ENCODE peak calls at places on chromosomes 7 and 10, in six cellular contexts. J is IMR-90, Q is neuronal stem cell, O is H1, G is mesendoderm, Y is mesenchymal stem cell. N is an unnamed sample.

GRCh38 chr10:113914936-113915335 is 60.5 kb downstream of the NHLRC2 start:
- DNase-seq in J (no peak), Q (no peak), O (no peak), G (no peak), Y (no peak), N (no peak)

GRCh38 chr7:76372984-76373833 is 14.4 kb upstream of the YWHAG start:
- DNase-seq in J (peak; percentile 83), Q (no peak), O (no peak), G (peak; percentile 81), Y (peak; percentile 94), N (no peak)

GRCh38 chr10:132961-133898 is 2.0 kb upstream of the ZMYND11 start:
- DNase-seq in J (peak; percentile 74), Q (no peak), O (no peak), G (peak; percentile 79), Y (peak; percentile 59), N (no peak)

GRCh38 chr7:155800301-155800700 is 12.0 kb downstream of the SHH start:
- DNase-seq in J (no peak), Q (no peak), O (no peak), G (no peak), Y (no peak), N (no peak)

GRCh38 chr7:105367458-105367857 is 21.3 kb downstream of the SRPK2 start:
- DNase-seq in J (no peak), Q (no peak), O (no peak), G (no peak), Y (no peak), N (no peak)

GRCh38 chr7:3558410-3558809 is 257.4 kb downstream of the SDK1 start:
- DNase-seq in J (no peak), Q (no peak), O (no peak), G (no peak), Y (peak; percentile 47), N (no peak)

GRCh38 chr10:70518695-70519094 is 40.1 kb downstream of the PALD1 start:
- DNase-seq in J (peak; percentile 70), Q (no peak), O (no peak), G (no peak), Y (peak; percentile 43), N (no peak)

GRCh38 chr7:116592445-116592844 is 67.6 kb downstream of the CAV1 start:
- DNase-seq in J (no peak), Q (no peak), O (no peak), G (peak; percentile 29), Y (no peak), N (no peak)

GRCh38 chr10:77889277-77889903 is 37.2 kb downstream of the DLG5 start:
- DNase-seq in J (no peak), Q (peak; percentile 59), O (no peak), G (peak; percentile 95), Y (peak; percentile 33), N (peak; percentile 92)

GRCh38 chr7:11726251-11727155 is 105.5 kb downstream of the THSD7A start:
- DNase-seq in J (peak; percentile 9), Q (no peak), O (no peak), G (no peak), Y (no peak), N (no peak)

GRCh38 chr10:84188815-84189214 is 5.5 kb upstream of the CDHR1 start:
- DNase-seq in J (no peak), Q (no peak), O (no peak), G (no peak), Y (no peak), N (no peak)

DNA sequence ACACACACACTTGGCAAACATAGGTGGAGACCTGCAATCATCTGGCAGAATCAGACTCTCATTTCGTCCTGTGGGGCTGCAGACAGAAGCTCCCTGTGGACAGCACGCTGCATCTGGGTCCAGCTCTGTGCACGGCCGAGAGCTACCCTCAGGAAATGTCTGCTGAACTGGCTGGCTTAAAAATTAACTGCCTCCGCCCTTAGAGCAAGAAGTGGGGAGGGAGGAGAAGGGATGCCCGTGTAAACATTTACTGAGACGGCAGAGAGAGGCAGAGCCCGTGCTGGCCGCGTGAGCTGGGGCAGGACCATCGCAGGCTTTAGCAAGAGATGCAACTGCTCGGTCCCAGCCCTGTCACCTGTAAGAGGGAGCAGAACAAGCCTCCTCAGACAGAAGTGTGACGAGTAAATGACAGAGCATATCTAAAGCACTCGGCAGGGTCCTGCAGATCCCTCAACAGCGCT is 81.8 kb downstream of the TNS3 start:
- DNase-seq in J (no peak), Q (no peak), O (no peak), G (no peak), Y (no peak), N (no peak)
- H3K18ac ChIP-seq in J (peak overlapping the region; percentile 54), Q (peak overlapping the region; percentile 72), O (no peak overlapping the region), G (no peak overlapping the region), Y (peak overlapping the region; percentile 35), N (no peak overlapping the region)

GRCh38 chr7:50121269-50121668 is 28.2 kb upstream of the ZPBP start:
- DNase-seq in J (no peak), Q (no peak), O (no peak), G (no peak), Y (no peak), N (no peak)

GRCh38 chr7:50125766-50126165 is 32.7 kb upstream of the ZPBP start:
- DNase-seq in J (no peak), Q (no peak), O (no peak), G (no peak), Y (no peak), N (no peak)

GRCh38 chr7:50119815-50120637 is 27.0 kb upstream of the ZPBP start:
- DNase-seq in J (no peak), Q (peak; percentile 2), O (peak; percentile 53), G (peak; percentile 64), Y (no peak), N (peak; percentile 64)
- H2BK15ac ChIP-seq in J (no peak overlapping the region), Q (no peak overlapping the region), O (no peak overlapping the region), G (no peak overlapping the region), Y (no peak overlapping the region), N (no peak overlapping the region)

DNA sequence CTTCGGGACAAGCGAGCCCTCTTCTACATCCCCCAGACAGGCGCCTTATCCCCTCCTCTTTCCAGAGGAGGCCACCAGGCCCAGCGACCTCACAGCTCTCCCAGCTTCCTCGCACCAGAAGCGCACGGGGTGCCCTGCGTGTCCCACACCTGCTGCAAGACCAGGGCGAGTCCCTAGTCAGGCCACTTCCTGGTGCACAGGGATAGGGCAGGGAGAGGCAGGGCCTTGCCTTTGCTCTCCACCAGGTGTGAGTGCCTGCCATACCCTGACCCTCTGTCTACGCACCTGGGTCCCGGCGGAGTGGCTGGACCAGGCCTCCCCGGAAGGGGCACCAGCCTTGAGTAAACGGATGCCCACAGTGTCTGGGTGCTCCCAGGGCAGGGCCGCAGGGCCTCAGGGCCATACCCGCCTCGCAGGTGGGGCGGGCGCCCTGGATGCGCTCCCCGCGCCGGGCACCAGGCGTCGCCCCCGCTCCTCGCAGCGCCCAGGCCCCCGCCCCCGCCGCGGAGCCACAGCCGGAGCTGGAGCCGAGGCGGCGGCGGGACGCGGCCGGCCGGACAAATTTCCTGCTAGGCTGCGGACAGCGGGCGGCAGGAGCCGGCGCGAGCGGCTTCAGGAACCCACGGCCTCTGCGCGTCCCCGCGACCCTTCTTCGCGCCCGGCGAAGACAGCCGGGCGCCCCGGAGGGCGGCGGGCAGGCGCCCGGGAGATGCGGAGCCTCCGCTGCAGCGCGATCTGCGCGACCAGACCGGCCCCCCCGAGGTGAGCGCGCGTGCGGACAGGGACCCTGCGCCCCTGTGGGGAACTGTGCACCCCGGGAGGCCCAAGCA is at the start of gene PTPRE:
- DNase-seq in J (peak; percentile 24), Q (peak; percentile 65), O (peak; percentile 88), G (peak; percentile 60), Y (peak; percentile 70), N (peak; percentile 81)
- H2BK120ac ChIP-seq in J (no peak within 1 kb of the TSS), Q (peak within 1 kb of the TSS; percentile 38), O (no peak within 1 kb of the TSS), G (no peak within 1 kb of the TSS), Y (peak within 1 kb of the TSS; percentile 87), N (no peak within 1 kb of the TSS)

GRCh38 chr10:73889014-73889413 is 14.7 kb upstream of the CAMK2G start:
- DNase-seq in J (peak; percentile 78), Q (no peak), O (no peak), G (peak; percentile 65), Y (peak; percentile 78), N (peak; percentile 59)
- H3K18ac ChIP-seq in J (peak overlapping the region; percentile 85), Q (peak overlapping the region; percentile 3), O (peak overlapping the region; percentile 28), G (peak overlapping the region; percentile 70), Y (peak overlapping the region; percentile 6), N (no peak overlapping the region)

DNA sequence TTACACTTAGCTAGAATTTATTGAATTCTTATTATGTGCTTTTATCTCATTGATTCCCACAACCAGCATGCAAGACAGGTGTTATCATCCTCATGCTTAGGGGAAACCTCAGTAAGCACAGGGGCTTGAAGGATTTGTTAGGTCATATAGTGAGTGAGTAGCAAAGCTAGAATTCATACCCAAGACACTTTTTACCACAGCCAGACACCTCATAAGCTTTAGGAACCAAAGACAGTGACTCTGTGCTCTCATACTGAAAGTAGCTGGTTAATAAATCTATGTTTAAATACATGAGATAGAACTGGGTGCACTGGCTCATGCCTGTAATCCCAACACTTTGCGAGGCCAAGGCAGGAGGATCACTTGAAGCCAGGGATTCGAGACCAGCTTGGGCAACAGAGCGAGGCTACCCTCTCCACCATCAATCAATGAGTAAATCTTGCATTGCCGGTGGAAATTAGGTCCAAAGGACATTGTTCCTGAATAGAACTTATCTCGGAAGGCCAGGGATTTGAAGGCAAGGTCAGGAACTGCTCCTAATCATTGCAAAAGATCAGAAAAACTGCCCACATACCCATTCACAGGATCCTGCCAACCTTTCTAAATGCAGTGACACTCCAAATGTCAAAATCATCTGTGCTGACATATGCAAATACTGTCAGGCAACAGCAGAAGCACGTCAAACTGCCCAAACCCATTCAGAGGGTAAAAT is 523.5 kb downstream of the PARD3 start:
- DNase-seq in J (no peak), Q (no peak), O (no peak), G (no peak), Y (no peak), N (no peak)
- H2BK15ac ChIP-seq in J (peak overlapping the region; percentile 62), Q (no peak overlapping the region), O (no peak overlapping the region), G (no peak overlapping the region), Y (no peak overlapping the region), N (no peak overlapping the region)

GRCh38 chr10:5538446-5538845 is 13.7 kb downstream of the CALML3 start:
- DNase-seq in J (peak; percentile 56), Q (no peak), O (no peak), G (peak; percentile 64), Y (peak; percentile 54), N (no peak)
- H2BK120ac ChIP-seq in J (peak overlapping the region; percentile 71), Q (no peak overlapping the region), O (no peak overlapping the region), G (no peak overlapping the region), Y (no peak overlapping the region), N (no peak overlapping the region)

N was measured in H9.